ENCODE peak calls at places on chromosomes 2 and 18, in nine cellular contexts. N is AG09319, J is PC-3, I is astrocyte of the spinal cord, X is upper lobe of right lung, R is AG09309, W is hepatocyte, T is GM20000, F is A549. U is an unnamed sample.

GRCh38 chr2:226031962-226032441 is 632.5 kb downstream of the NYAP2 start:
- DNase-seq in X (no peak), R (no peak), W (peak), T (no peak), J (no peak), I (peak), N (no peak), F (no peak), U (no peak)

GRCh38 chr2:215505044-215505786 is 69.3 kb upstream of the FN1 start:
- DNase-seq in R (peak), F (peak), I (peak), T (no peak), J (no peak), W (peak), N (no peak), X (no peak), U (no peak)

GRCh38 chr2:55869637-55870325 is 53.8 kb downstream of the EFEMP1 start:
- DNase-seq in I (peak), F (no peak), R (peak), T (no peak), X (no peak), N (no peak), J (no peak), W (no peak), U (no peak)

GRCh38 chr2:210461401-210461800 is 15.2 kb downstream of the LANCL1 start:
- DNase-seq in W (no peak), J (no peak), R (no peak), T (peak), I (no peak), F (no peak), X (no peak), N (no peak), U (no peak)

GRCh38 chr18:48392266-48392665 is 16.9 kb downstream of the ZBTB7C start:
- DNase-seq in F (no peak), R (no peak), T (no peak), N (no peak), W (no peak), I (no peak), X (no peak), J (no peak), U (no peak)

GRCh38 chr2:44972771-44973535 is 31.5 kb downstream of the SIX3 start:
- DNase-seq in J (no peak), N (no peak), T (no peak), R (no peak), F (no peak), I (no peak), W (no peak), X (no peak), U (no peak)

GRCh38 chr2:233857511-233858118 is 3.3 kb upstream of the HJURP start:
- DNase-seq in F (peak), W (peak), X (peak), R (no peak), N (no peak), I (no peak), T (no peak), J (peak), U (no peak)

GRCh38 chr2:175167076-175167791 is 769 bp downstream of the ATF2 start:
- DNase-seq in F (peak), T (peak), N (no peak), I (peak), R (no peak), W (peak), J (no peak), X (no peak), U (no peak)

GRCh38 chr2:239603411-239604356 is 202.9 kb upstream of the HDAC4 start:
- DNase-seq in N (no peak), T (no peak), J (no peak), W (peak), R (no peak), F (no peak), I (no peak), X (no peak), U (no peak)

GRCh38 chr2:134392689-134393476 is 139.0 kb downstream of the MGAT5 start:
- DNase-seq in F (no peak), T (no peak), X (no peak), R (no peak), N (no peak), I (no peak), J (no peak), W (no peak), U (no peak)

GRCh38 chr2:15665067-15665942 is 73.6 kb downstream of the DDX1 start:
- DNase-seq in I (no peak), T (no peak), W (peak), N (no peak), F (no peak), J (no peak), R (no peak), X (no peak), U (no peak)

GRCh38 chr2:39584283-39584972 is 81.3 kb upstream of the TMEM178A start:
- DNase-seq in R (peak), T (no peak), J (peak), W (peak), I (peak), X (no peak), N (peak), F (no peak), U (no peak)

GRCh38 chr2:84716564-84716963 is 164.3 kb downstream of the TRABD2A start:
- DNase-seq in X (no peak), F (no peak), I (no peak), N (no peak), R (no peak), J (no peak), T (no peak), W (no peak), U (no peak)

GRCh38 chr18:6557470-6558245 is 142.9 kb upstream of the L3MBTL4 start:
- DNase-seq in J (no peak), F (no peak), X (no peak), I (no peak), R (no peak), N (no peak), T (no peak), W (peak), U (no peak)

GRCh38 chr2:238865744-238866355 is 18.0 kb downstream of the TWIST2 start:
- DNase-seq in I (no peak), X (peak), F (no peak), R (no peak), J (no peak), N (no peak), T (no peak), W (no peak), U (no peak)

GRCh38 chr2:65355190-65355831 is 77.1 kb downstream of the SPRED2 start:
- DNase-seq in J (peak), N (no peak), X (no peak), I (no peak), R (no peak), W (no peak), F (no peak), T (no peak), U (no peak)

GRCh38 chr18:57836557-57836956 is 33.4 kb upstream of the ATP8B1 start:
- DNase-seq in I (no peak), T (no peak), W (no peak), F (no peak), N (no peak), R (no peak), J (no peak), X (no peak), U (no peak)

GRCh38 chr2:177030391-177031000 is 182.1 kb upstream of the HNRNPA3 start:
- DNase-seq in J (no peak), W (no peak), T (no peak), F (no peak), I (no peak), X (no peak), R (no peak), N (no peak), U (no peak)

GRCh38 chr18:75057169-75057789 is 151.7 kb downstream of the PTGR3 start:
- DNase-seq in F (no peak), N (no peak), R (no peak), T (no peak), W (no peak), X (no peak), J (no peak), I (no peak), U (no peak)

GRCh38 chr2:12741361-12741760 is 24.6 kb downstream of the TRIB2 start:
- DNase-seq in I (no peak), J (no peak), F (no peak), T (no peak), R (no peak), X (no peak), N (no peak), W (no peak), U (no peak)

GRCh38 chr2:107776333-107776732 is 50.4 kb upstream of the RGPD4 start:
- DNase-seq in N (no peak), R (no peak), I (no peak), J (no peak), X (no peak), W (no peak), F (no peak), T (no peak), U (no peak)
- TF ChIP-seq CTCF in N (no peak), R (no peak), I (no peak), J (no peak), X (no peak), W (no peak), F (no peak), T (no peak), U (no peak)

GRCh38 chr2:222903234-222904220 is 42.7 kb downstream of the ACSL3 start:
- DNase-seq in T (peak), I (peak), R (no peak), N (no peak), J (peak), X (no peak), W (peak), F (peak), U (no peak)
- TF ChIP-seq CTCF in T (peak), I (peak), R (peak), N (peak), J (peak), X (peak), W (peak), F (peak), U (peak)

DNA sequence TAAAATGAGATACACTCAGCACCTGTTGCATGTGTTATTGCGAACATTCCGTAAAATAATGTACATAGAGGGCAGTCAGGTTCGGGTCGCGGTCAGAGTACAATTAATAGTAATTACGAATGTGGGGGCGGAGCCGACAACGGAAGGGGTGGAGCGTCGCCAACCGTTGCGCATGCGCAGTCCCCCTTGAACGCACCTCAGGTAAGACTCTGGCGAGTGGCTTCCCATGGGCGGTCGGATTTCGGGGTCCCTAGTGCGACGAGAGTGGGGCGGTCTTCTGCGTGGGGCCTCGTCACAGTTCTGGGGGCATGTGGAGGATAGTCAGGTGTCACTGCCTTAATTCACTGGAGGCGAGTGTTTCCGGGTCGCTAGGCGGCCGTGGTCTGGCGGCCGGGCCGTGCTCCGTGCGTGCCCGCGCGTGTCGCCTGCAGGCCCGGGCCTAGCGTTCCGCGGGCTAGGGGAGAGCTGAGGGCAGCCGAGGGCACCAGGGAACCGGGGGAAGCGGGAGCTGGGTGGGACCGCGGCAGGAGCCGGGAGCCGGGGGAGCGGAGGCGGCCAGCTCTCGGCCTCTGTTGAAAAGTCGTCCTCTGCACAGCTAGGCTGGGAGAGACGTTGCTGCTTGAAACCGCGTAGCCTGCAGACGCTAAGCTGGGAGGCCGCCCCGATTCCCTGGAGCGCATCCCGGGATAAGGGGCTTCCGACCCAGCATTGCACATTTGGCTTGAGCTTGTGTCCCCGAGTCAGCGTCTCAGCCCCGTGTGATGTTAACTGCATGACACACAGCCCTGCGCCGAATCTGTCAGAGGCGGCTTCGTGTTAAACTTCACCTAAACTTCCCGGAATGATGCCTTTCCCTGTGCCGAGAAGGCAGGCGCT is at the start of gene CEBPZOS:
- DNase-seq in F (peak), J (peak), W (peak), X (peak), N (peak), R (peak), I (peak), T (peak), U (peak)
- TF ChIP-seq CTCF in F (no peak), J (no peak), W (no peak), X (no peak), N (no peak), R (no peak), I (no peak), T (no peak), U (no peak)

GRCh38 chr18:10524507-10525425 is 1.1 kb upstream of the NAPG start:
- DNase-seq in J (peak), T (no peak), W (no peak), X (no peak), R (peak), N (no peak), F (no peak), I (peak), U (no peak)

GRCh38 chr18:10526211-10526949 is 553 bp downstream of the NAPG start:
- DNase-seq in T (peak), X (peak), W (peak), N (no peak), F (peak), I (no peak), J (peak), R (no peak), U (peak)

GRCh38 chr18:10523544-10523943 is 2.3 kb upstream of the NAPG start:
- DNase-seq in F (no peak), W (no peak), J (no peak), T (no peak), X (no peak), I (no peak), N (no peak), R (no peak), U (no peak)

GRCh38 chr18:10528439-10528838 is 2.6 kb downstream of the NAPG start:
- DNase-seq in I (no peak), F (no peak), W (no peak), T (no peak), J (no peak), X (no peak), R (no peak), N (no peak), U (no peak)

GRCh38 chr18:10525563-10526210 is at the start of gene NAPG:
- DNase-seq in T (peak), J (peak), R (peak), F (peak), W (peak), X (peak), N (peak), I (peak), U (peak)
- TF ChIP-seq CTCF in T (no peak), J (no peak), R (no peak), F (no peak), W (no peak), X (no peak), N (no peak), I (no peak), U (no peak)

GRCh38 chr2:46672752-46673151 is 193.4 kb downstream of the TMEM247 start:
- DNase-seq in I (no peak), J (no peak), W (no peak), F (no peak), T (no peak), N (no peak), X (no peak), R (no peak), U (no peak)
- TF ChIP-seq CTCF in I (no peak), J (no peak), W (no peak), F (no peak), T (no peak), N (no peak), X (no peak), R (no peak), U (no peak)

GRCh38 chr18:24595556-24595955 is 135.1 kb downstream of the HRH4 start:
- DNase-seq in X (peak), W (no peak), J (no peak), R (no peak), F (no peak), I (no peak), N (no peak), T (no peak), U (no peak)

GRCh38 chr18:24601624-24602023 is 141.2 kb downstream of the HRH4 start:
- DNase-seq in J (no peak), W (no peak), T (no peak), I (no peak), R (no peak), N (no peak), F (no peak), X (no peak), U (no peak)

GRCh38 chr18:24603151-24603550 is 142.7 kb downstream of the HRH4 start:
- DNase-seq in R (no peak), X (no peak), I (no peak), J (no peak), N (no peak), T (no peak), W (no peak), F (no peak), U (no peak)

GRCh38 chr18:24602156-24602555 is 141.7 kb downstream of the HRH4 start:
- DNase-seq in W (no peak), F (no peak), X (no peak), N (no peak), T (no peak), J (no peak), R (no peak), I (no peak), U (no peak)

GRCh38 chr18:24600076-24600654 is 139.7 kb downstream of the HRH4 start:
- DNase-seq in I (peak), T (peak), X (no peak), W (peak), J (peak), R (peak), F (peak), N (peak), U (no peak)
- TF ChIP-seq CTCF in I (peak), T (peak), X (peak), W (peak), J (peak), R (peak), F (peak), N (peak), U (peak)